ENCODE peak calls at places on chromosomes 1 and 21, in four cellular contexts. G, P, V and N are unnamed samples.

GRCh38 chr1:36755313-36756230 is 272.9 kb upstream of the CSF3R start:
- DNase-seq in G (no peak), P (no peak), V (no peak), N (no peak)

GRCh38 chr1:57072775-57073174 is 107.0 kb upstream of the C8B start:
- DNase-seq in G (no peak), P (no peak), V (no peak), N (no peak)

GRCh38 chr1:1328254-1328653 is 2.8 kb upstream of the TAS1R3 start:
- DNase-seq in G (no peak), P (no peak), V (no peak), N (no peak)

GRCh38 chr21:44397431-44398031 is 44.1 kb downstream of the TRPM2 start:
- DNase-seq in G (no peak), P (no peak), V (no peak), N (no peak)

GRCh38 chr1:215082532-215083407 is at the start of gene KCNK2:
- DNase-seq in G (no peak), P (no peak), V (no peak), N (no peak)

GRCh38 chr1:30284728-30285460 is 438.5 kb downstream of the MATN1 start:
- DNase-seq in G (no peak), P (no peak), V (no peak), N (no peak)

GRCh38 chr1:244801246-244801645 is 34.2 kb upstream of the COX20 start:
- DNase-seq in G (no peak), P (peak), V (no peak), N (peak)

GRCh38 chr1:235342471-235342870 is 14.1 kb downstream of the GGPS1 start:
- DNase-seq in G (no peak), P (no peak), V (no peak), N (no peak)

GRCh38 chr1:68107771-68108170 is 57.3 kb upstream of the DIRAS3 start:
- DNase-seq in G (no peak), P (peak), V (no peak), N (peak)

GRCh38 chr1:33606272-33606671 is 133.8 kb downstream of the ZSCAN20 start:
- DNase-seq in G (no peak), P (no peak), V (no peak), N (no peak)

GRCh38 chr1:41456847-41457540 is 27.5 kb downstream of the EDN2 start:
- DNase-seq in G (no peak), P (no peak), V (no peak), N (no peak)

GRCh38 chr1:226466301-226466700 is 58.4 kb upstream of the PARP1 start:
- DNase-seq in G (no peak), P (no peak), V (no peak), N (no peak)

GRCh38 chr21:45517249-45518065 is 24.8 kb downstream of the SLC19A1 start:
- DNase-seq in G (no peak), P (no peak), V (no peak), N (no peak)

GRCh38 chr1:209835782-209836298 is 8.1 kb downstream of the UTP25 start:
- DNase-seq in G (no peak), P (peak), V (no peak), N (peak)

GRCh38 chr1:218377143-218377660 is 32.1 kb downstream of the TGFB2 start:
- DNase-seq in G (no peak), P (peak), V (peak), N (peak)

GRCh38 chr1:82792151-82792550 is 991.4 kb downstream of the ADGRL2 start:
- DNase-seq in G (no peak), P (no peak), V (no peak), N (no peak)

GRCh38 chr1:56310945-56311344 is 268.4 kb downstream of the PLPP3 start:
- DNase-seq in G (no peak), P (no peak), V (no peak), N (no peak)

GRCh38 chr1:77889671-77890070 is 1.2 kb downstream of the NEXN start:
- DNase-seq in G (no peak), P (peak), V (peak), N (peak)

GRCh38 chr1:16152521-16153087 is 3.3 kb downstream of the EPHA2 start:
- DNase-seq in G (no peak), P (peak), V (no peak), N (no peak)

GRCh38 chr21:25283720-25284119 is 323.6 kb downstream of the MRPL39 start:
- DNase-seq in G (no peak), P (peak), V (peak), N (peak)

GRCh38 chr1:9262096-9262495 is 27.5 kb downstream of the H6PD start:
- DNase-seq in G (no peak), P (no peak), V (no peak), N (no peak)

GRCh38 chr1:85898861-85899260 is 190.6 kb upstream of the ZNHIT6 start:
- DNase-seq in G (no peak), P (no peak), V (no peak), N (peak)

GRCh38 chr1:118136511-118136937 is 48.5 kb downstream of the SPAG17 start:
- DNase-seq in G (no peak), P (peak), V (peak), N (peak)

GRCh38 chr1:37474697-37475379 is 458 bp downstream of the ZC3H12A start:
- DNase-seq in G (no peak), P (no peak), V (no peak), N (no peak)

GRCh38 chr1:39722495-39722894 is 16.2 kb upstream of the PPIE start:
- DNase-seq in G (no peak), P (no peak), V (no peak), N (no peak)

GRCh38 chr1:153795934-153796785 is 21.0 kb downstream of the SLC27A3 start:
- DNase-seq in G (no peak), P (no peak), V (no peak), N (no peak)

GRCh38 chr1:107246775-107247345 is 106.0 kb downstream of the NTNG1 start:
- DNase-seq in G (no peak), P (no peak), V (no peak), N (no peak)

GRCh38 chr1:114340906-114341698 is 169.9 kb downstream of the TRIM33 start:
- DNase-seq in G (no peak), P (no peak), V (no peak), N (no peak)

GRCh38 chr1:118077331-118078055 is 107.5 kb downstream of the SPAG17 start:
- DNase-seq in G (no peak), P (peak), V (peak), N (peak)

GRCh38 chr1:1299686-1300351 is 7.9 kb downstream of the ACAP3 start:
- DNase-seq in G (no peak), P (no peak), V (no peak), N (no peak)

GRCh38 chr1:234631721-234632125 is 21.7 kb upstream of the IRF2BP2 start:
- DNase-seq in G (no peak), P (peak), V (no peak), N (peak)

GRCh38 chr1:30675761-30676160 is 47.6 kb downstream of the MATN1 start:
- DNase-seq in G (no peak), P (peak), V (no peak), N (no peak)

GRCh38 chr21:37208056-37208705 is 59.0 kb downstream of the VPS26C start:
- DNase-seq in G (no peak), P (no peak), V (no peak), N (no peak)
- H3K4me3 ChIP-seq in G (peak), P (no peak), V (no peak), N (no peak)

GRCh38 chr1:61139324-61140055 is 57.1 kb downstream of the NFIA start:
- DNase-seq in G (no peak), P (peak), V (no peak), N (peak)
- H3K27ac ChIP-seq in G (peak), P (no peak), V (no peak), N (peak)

GRCh38 chr1:203797216-203797615 is 1.8 kb downstream of the ZBED6 start:
- DNase-seq in G (no peak), P (no peak), V (no peak), N (no peak)
- H3K4me3 ChIP-seq in G (peak), P (peak), V (peak), N (peak)

GRCh38 chr1:28887418-28887834 is 26.9 kb upstream of the EPB41 start:
- DNase-seq in G (no peak), P (no peak), V (no peak), N (no peak)
- H3K27ac ChIP-seq in G (peak), P (no peak), V (no peak), N (no peak)

GRCh38 chr1:246789454-246790339 is 65.5 kb downstream of the SCCPDH start:
- DNase-seq in G (no peak), P (no peak), V (no peak), N (no peak)
- H3K4me3 ChIP-seq in G (no peak), P (no peak), V (no peak), N (no peak)

GRCh38 chr1:109567823-109568222 is 19.4 kb downstream of the GNAI3 start:
- DNase-seq in G (no peak), P (no peak), V (no peak), N (no peak)

GRCh38 chr1:109570414-109570813 is 22.0 kb downstream of the GNAI3 start:
- DNase-seq in G (no peak), P (no peak), V (no peak), N (peak)

GRCh38 chr1:109565241-109565640 is 16.8 kb downstream of the GNAI3 start:
- DNase-seq in G (no peak), P (no peak), V (no peak), N (no peak)

GRCh38 chr1:109566982-109567381 is 18.6 kb downstream of the GNAI3 start:
- DNase-seq in G (no peak), P (no peak), V (no peak), N (no peak)

DNA sequence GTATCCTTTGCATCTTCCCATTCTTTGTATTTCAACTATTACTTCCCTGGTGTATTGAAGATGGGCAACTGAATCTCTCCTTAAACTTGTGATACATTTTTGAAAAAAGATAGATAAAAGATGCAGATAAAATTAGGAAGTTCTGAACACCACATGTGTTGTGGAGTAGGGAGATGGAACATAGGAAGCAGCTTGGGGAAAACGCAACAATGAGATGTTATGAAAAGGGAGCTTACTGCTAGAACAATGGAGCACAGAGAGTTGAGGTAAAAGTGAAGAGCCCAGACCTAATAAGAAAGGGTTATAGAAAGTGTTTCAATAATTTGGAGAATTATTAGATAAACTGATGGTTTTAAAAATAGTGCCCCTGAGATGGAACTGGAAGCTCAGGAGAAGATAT is 20.9 kb downstream of the GNAI3 start:
- DNase-seq in G (no peak), P (no peak), V (no peak), N (no peak)
- H3K27ac ChIP-seq in G (no peak), P (no peak), V (no peak), N (no peak)

DNA sequence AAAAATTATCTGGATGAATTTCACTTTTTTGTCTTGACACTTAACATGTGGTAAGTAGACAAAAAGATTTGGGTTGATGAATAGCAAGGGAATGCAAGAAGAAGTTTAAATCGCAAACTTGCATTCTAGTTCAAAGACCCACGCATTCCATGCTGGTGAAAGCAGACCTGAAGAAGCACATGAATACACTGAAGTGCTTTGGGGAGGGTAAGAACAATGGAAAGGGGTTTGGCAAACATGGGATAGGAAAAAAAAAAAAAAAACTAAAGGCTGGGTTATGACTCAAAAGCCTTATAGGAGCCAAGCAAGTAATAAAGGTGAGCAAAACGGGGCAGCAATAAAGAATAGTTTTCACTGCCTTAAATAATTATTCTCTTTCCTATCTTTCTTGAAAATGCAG is 450.2 kb downstream of the LMO4 start:
- DNase-seq in G (no peak), P (no peak), V (no peak), N (no peak)
- H3K4me3 ChIP-seq in G (no peak), P (no peak), V (no peak), N (no peak)